ENCODE peak calls at places on chromosomes 2 and 18, in nine cellular contexts. U, L, N, F, K, G, D, P and Y are unnamed samples.

GRCh38 chr2:168132389-168132788 is 115.0 kb downstream of the STK39 start:
- DNase-seq in U (no peak), L (no peak), N (no peak), F (no peak), K (no peak), G (no peak), D (no peak), P (no peak), Y (no peak)

GRCh38 chr18:78082776-78083175 is 833.1 kb downstream of the GALR1 start:
- DNase-seq in U (no peak), L (no peak), N (no peak), F (no peak), K (no peak), G (peak; percentile 91), D (no peak), P (no peak), Y (peak; percentile 45)

GRCh38 chr18:12703714-12704113 is 872 bp downstream of the PSMG2 start:
- DNase-seq in U (no peak), L (peak; percentile 29), N (no peak), F (no peak), K (peak; percentile 75), G (peak; percentile 18), D (no peak), P (no peak), Y (no peak)

GRCh38 chr18:77071711-77072292 is 60.8 kb downstream of the MBP start:
- DNase-seq in U (no peak), L (peak; percentile 86), N (peak; percentile 49), F (peak; percentile 30), K (no peak), G (no peak), D (no peak), P (no peak), Y (no peak)

GRCh38 chr2:207869784-207870778 is 100.4 kb upstream of the FZD5 start:
- DNase-seq in U (no peak), L (peak; percentile 57), N (no peak), F (no peak), K (no peak), G (no peak), D (no peak), P (no peak), Y (no peak)

GRCh38 chr2:240435955-240436625 is 627 bp downstream of the GPC1 start:
- DNase-seq in U (no peak), L (peak; percentile 14), N (no peak), F (no peak), K (peak; percentile 39), G (no peak), D (no peak), P (peak; percentile 57), Y (peak; percentile 76)

GRCh38 chr2:27807476-27807875 is 36.0 kb downstream of the MRPL33 start:
- DNase-seq in U (peak; percentile 45), L (peak; percentile 57), N (no peak), F (no peak), K (peak; percentile 18), G (peak; percentile 36), D (no peak), P (peak; percentile 40), Y (peak; percentile 80)

GRCh38 chr2:69789762-69790600 is 39.5 kb upstream of the GMCL1 start:
- DNase-seq in U (no peak), L (no peak), N (no peak), F (no peak), K (no peak), G (no peak), D (no peak), P (no peak), Y (peak; percentile 51)

GRCh38 chr2:25071962-25072361 is 30.1 kb downstream of the EFR3B start:
- DNase-seq in U (no peak), L (no peak), N (no peak), F (no peak), K (no peak), G (no peak), D (no peak), P (no peak), Y (no peak)

GRCh38 chr18:9792565-9793226 is 84.6 kb downstream of the RAB31 start:
- DNase-seq in U (peak; percentile 83), L (peak; percentile 33), N (no peak), F (no peak), K (no peak), G (no peak), D (no peak), P (no peak), Y (peak; percentile 90)

GRCh38 chr2:49403722-49404507 is 249.6 kb upstream of the FSHR start:
- DNase-seq in U (peak; percentile 11), L (no peak), N (no peak), F (no peak), K (no peak), G (peak; percentile 68), D (no peak), P (no peak), Y (no peak)

GRCh38 chr2:237059155-237059875 is 26.4 kb upstream of the COPS8 start:
- DNase-seq in U (no peak), L (no peak), N (no peak), F (no peak), K (no peak), G (no peak), D (no peak), P (no peak), Y (peak; percentile 40)

GRCh38 chr2:206064077-206064476 is 21.9 kb downstream of the INO80D start:
- DNase-seq in U (no peak), L (no peak), N (no peak), F (no peak), K (peak; percentile 13), G (no peak), D (no peak), P (no peak), Y (no peak)